ENCODE peak calls at places on chromosomes 16 and 17, in six cellular contexts. A, B, K, T, O and Z are unnamed samples.

GRCh38 chr16:83802135-83802534 is 5.6 kb upstream of the HSBP1 start:
- DNase-seq in A (no peak), B (peak; percentile 40), K (no peak), T (peak; percentile 83), O (peak; percentile 26), Z (no peak)

GRCh38 chr16:70702624-70703023 is 16.8 kb upstream of the MTSS2 start:
- DNase-seq in A (no peak), B (no peak), K (no peak), T (no peak), O (no peak), Z (no peak)

GRCh38 chr17:74369665-74370490 is 2.6 kb downstream of the GPR142 start:
- DNase-seq in A (no peak), B (no peak), K (no peak), T (no peak), O (no peak), Z (no peak)

GRCh38 chr17:17545031-17545820 is 46.3 kb downstream of the PEMT start:
- DNase-seq in A (no peak), B (no peak), K (no peak), T (peak; percentile 71), O (no peak), Z (no peak)

GRCh38 chr16:71499775-71500364 is 10.7 kb upstream of the ZNF19 start:
- DNase-seq in A (peak; percentile 57), B (peak; percentile 40), K (no peak), T (peak; percentile 73), O (peak; percentile 63), Z (no peak)

GRCh38 chr16:65070831-65071230 is 51.0 kb downstream of the CDH11 start:
- DNase-seq in A (no peak), B (no peak), K (peak; percentile 84), T (peak; percentile 95), O (peak; percentile 83), Z (no peak)

GRCh38 chr16:53098526-53099317 is 43.9 kb downstream of the CHD9 start:
- DNase-seq in A (no peak), B (peak; percentile 51), K (peak; percentile 87), T (peak; percentile 98), O (peak; percentile 81), Z (peak; percentile 89)

GRCh38 chr16:65388592-65388991 is 266.7 kb upstream of the CDH11 start:
- DNase-seq in A (no peak), B (no peak), K (no peak), T (peak; percentile 68), O (no peak), Z (no peak)

GRCh38 chr17:75109407-75110236 is at the start of gene ARMC7:
- DNase-seq in A (peak; percentile 72), B (peak; percentile 92), K (no peak), T (peak; percentile 83), O (peak; percentile 95), Z (peak; percentile 92)

GRCh38 chr17:40021471-40021961 is 6.3 kb downstream of the CSF3 start:
- DNase-seq in A (no peak), B (peak; percentile 84), K (peak; percentile 26), T (peak; percentile 68), O (no peak), Z (no peak)

GRCh38 chr16:24670623-24671454 is 58.6 kb upstream of the TNRC6A start:
- DNase-seq in A (no peak), B (no peak), K (peak; percentile 92), T (peak; percentile 82), O (peak; percentile 63), Z (peak; percentile 60)

GRCh38 chr17:44830359-44831269 is 527 bp upstream of the GJC1 start:
- DNase-seq in A (no peak), B (peak; percentile 35), K (no peak), T (peak; percentile 45), O (peak; percentile 44), Z (no peak)

GRCh38 chr16:46673320-46674013 is 15.5 kb downstream of the VPS35 start:
- DNase-seq in A (peak; percentile 51), B (peak; percentile 33), K (no peak), T (peak; percentile 81), O (peak; percentile 80), Z (no peak)

GRCh38 chr16:65698943-65699342 is 577.1 kb upstream of the CDH11 start:
- DNase-seq in A (no peak), B (no peak), K (no peak), T (peak; percentile 85), O (peak; percentile 17), Z (no peak)

GRCh38 chr16:11168386-11169065 is 87.5 kb downstream of the SOCS1 start:
- DNase-seq in A (no peak), B (no peak), K (no peak), T (peak; percentile 10), O (no peak), Z (no peak)

GRCh38 chr17:65472602-65473001 is 88.8 kb downstream of the AXIN2 start:
- DNase-seq in A (no peak), B (no peak), K (no peak), T (peak; percentile 92), O (peak; percentile 51), Z (no peak)

GRCh38 chr17:69254187-69254586 is 25.6 kb upstream of the ABCA10 start:
- DNase-seq in A (no peak), B (no peak), K (no peak), T (peak; percentile 23), O (no peak), Z (no peak)

GRCh38 chr17:38885728-38886642 is 16.1 kb downstream of the LASP1 start:
- DNase-seq in A (no peak), B (no peak), K (no peak), T (no peak), O (peak; percentile 67), Z (no peak)

GRCh38 chr17:38886643-38887010 is 16.8 kb downstream of the LASP1 start:
- DNase-seq in A (no peak), B (no peak), K (no peak), T (no peak), O (no peak), Z (no peak)

GRCh38 chr17:38881600-38882191 is 11.8 kb downstream of the LASP1 start:
- DNase-seq in A (no peak), B (no peak), K (no peak), T (peak; percentile 94), O (peak; percentile 89), Z (no peak)

GRCh38 chr17:38885044-38885727 is 15.3 kb downstream of the LASP1 start:
- DNase-seq in A (no peak), B (no peak), K (no peak), T (no peak), O (peak; percentile 73), Z (no peak)

DNA sequence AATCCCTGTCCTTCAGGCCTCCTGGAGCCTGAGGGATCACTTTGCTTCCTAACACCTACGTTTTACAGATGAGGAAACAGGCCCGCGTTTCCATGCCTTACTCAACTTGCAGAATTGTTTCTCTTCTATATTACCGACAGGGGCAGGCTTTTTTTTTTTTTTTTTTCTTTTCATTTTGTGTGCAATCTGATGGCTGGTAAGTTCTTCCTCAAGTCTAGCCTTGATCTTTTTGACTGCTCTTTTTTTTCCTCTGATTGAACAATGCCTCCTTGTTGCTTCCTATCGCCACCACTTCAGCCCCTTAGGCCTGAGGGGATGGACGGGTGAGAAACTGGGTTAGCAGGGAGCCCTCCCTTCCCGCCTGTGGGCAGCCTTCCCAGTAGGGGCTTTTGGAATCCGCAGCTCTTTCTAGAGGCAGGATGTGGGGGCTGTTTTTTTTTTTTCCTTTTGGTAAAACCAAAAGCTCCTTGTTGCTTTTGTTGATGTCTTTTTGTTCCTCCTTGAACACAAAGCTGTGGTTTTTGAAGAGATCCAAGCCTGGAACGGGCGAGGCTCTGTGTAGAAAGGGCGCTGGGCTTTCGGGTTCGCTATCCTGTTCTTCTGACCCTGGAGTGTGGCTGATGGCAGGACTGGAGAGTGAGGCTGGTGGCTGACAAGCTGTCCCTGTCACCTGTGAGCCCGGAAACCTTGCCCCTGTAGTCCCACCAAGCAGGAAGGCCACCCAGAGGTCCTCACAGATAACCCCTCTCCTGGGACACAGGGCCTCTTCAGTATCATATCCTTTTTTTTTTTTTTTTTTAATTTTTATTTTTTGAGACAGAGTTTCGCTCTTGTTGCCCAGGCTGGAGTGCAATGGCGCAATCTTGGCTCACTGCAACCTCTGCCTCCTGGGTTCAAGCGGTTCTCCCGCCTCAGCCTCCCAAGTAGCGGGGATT is 14.0 kb downstream of the LASP1 start:
- DNase-seq in A (no peak), B (no peak), K (no peak), T (peak; percentile 56), O (peak; percentile 7), Z (no peak)
- TF ChIP-seq CTCF in A (no peak), B (no peak), K (no peak), T (peak; percentile 21), O (no peak), Z (no peak)

GRCh38 chr17:9532715-9533114 is 42.9 kb downstream of the STX8 start:
- DNase-seq in A (no peak), B (no peak), K (no peak), T (no peak), O (no peak), Z (no peak)

GRCh38 chr17:9531080-9531479 is 44.5 kb downstream of the STX8 start:
- DNase-seq in A (no peak), B (no peak), K (no peak), T (peak; percentile 5), O (peak; percentile 7), Z (no peak)

DNA sequence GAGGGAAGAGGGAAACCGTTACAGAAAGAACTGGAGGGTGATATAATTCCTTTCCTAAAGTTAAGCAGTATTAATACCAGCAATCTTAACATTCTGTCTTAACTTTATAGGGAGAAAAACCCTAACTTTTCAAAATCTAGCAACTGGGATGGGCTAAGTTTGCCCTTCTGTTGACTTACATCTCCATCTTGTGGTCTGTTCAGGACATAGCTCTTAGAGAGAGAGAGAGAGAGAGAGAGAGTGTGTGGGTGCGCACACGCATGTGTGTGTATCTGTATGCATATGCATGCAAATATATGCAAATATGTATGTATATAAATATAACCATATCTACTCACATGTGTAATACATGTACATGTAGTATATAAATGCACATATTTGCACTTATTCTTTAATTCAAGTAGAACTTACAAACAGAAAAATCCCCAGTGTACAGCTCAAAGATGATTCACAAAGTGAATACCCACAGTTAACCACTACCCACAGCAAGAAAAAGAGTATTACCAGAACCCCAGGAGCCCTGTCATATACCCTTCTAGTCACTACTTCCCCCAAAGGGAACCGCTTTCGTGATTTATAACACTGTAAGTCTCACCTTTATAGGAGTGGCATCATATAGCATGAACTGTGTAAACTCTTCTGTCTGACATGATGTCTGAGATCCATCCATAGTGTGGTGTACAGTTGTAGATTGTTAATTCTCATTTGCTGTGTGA is 46.4 kb downstream of the STX8 start:
- DNase-seq in A (no peak), B (no peak), K (no peak), T (peak; percentile 38), O (peak; percentile 11), Z (no peak)
- TF ChIP-seq CTCF in A (peak; percentile 58), B (peak; percentile 52), K (peak; percentile 60), T (peak; percentile 62), O (peak; percentile 55), Z (no peak)

GRCh38 chr16:82509636-82510035 is 117.1 kb upstream of the CDH13 start:
- DNase-seq in A (no peak), B (no peak), K (no peak), T (no peak), O (no peak), Z (no peak)
- TF ChIP-seq CTCF in A (no peak), B (no peak), K (no peak), T (no peak), O (no peak), Z (no peak)

DNA sequence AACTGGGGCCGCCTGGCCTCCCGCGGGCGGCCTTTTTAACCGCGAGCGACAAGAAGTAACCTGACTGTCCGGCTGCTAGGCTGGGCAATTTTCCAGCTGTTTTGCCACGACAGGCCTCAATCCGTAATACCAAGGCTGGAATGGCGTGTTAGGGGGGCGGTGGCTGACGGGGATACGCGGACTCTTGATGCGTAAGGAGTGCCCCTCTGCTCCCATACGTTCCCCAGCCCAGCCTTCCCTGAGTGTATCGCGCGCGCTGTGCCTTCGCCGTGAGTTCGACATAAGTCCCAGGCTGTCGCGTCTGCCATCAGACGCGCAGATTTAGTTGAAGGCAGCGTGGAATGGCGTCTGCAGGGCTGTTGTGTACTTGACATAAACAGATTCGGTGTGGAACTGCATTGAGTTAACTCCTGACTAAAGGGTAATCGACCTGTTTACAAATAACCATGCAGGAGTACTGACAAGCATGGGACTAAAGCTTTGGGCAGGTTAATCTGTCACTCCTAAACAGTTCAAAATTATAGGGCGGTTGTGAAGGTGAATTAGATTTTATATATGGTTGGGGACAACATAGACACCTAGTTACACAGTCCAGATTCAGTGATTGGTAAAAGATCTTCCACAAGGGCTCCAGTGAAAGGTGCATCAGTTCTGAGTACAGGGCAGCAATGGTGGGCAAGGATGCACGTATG is 16.6 kb upstream of the ERN1 start:
- DNase-seq in A (no peak), B (peak; percentile 52), K (no peak), T (peak; percentile 79), O (peak; percentile 74), Z (peak; percentile 88)
- TF ChIP-seq CTCF in A (no peak), B (no peak), K (no peak), T (no peak), O (no peak), Z (no peak)